ENCODE peak calls at places on chromosome X, in five cellular contexts. One of them, this sample, is unnamed.

GRCh38 chrX:14616876-14617275 is 87.5 kb downstream of the GLRA2 start:
- DNase-seq in stimulated activated CD4-positive, alpha-beta T cell treated with anti-CD3 and anti-CD28 coated beads, Interleukin-4, amount 100 ng/mL, for 48 hours: no peak
- DNase-seq in CD4-positive, alpha-beta T cell: no peak
- DNase-seq in CD8-positive, alpha-beta memory T cell: no peak
- DNase-seq in progenitor cell of endocrine pancreas: no peak
- DNase-seq in this sample: no peak

GRCh38 chrX:122770581-122770980 is 413.5 kb upstream of the GRIA3 start:
- DNase-seq in stimulated activated CD4-positive, alpha-beta T cell treated with anti-CD3 and anti-CD28 coated beads, Interleukin-4, amount 100 ng/mL, for 48 hours: no peak
- DNase-seq in CD4-positive, alpha-beta T cell: no peak
- DNase-seq in CD8-positive, alpha-beta memory T cell: no peak
- DNase-seq in progenitor cell of endocrine pancreas: no peak
- DNase-seq in this sample: no peak

GRCh38 chrX:120857240-120857639 is 18.4 kb downstream of the CT47B1 start:
- DNase-seq in stimulated activated CD4-positive, alpha-beta T cell treated with anti-CD3 and anti-CD28 coated beads, Interleukin-4, amount 100 ng/mL, for 48 hours: no peak
- DNase-seq in CD4-positive, alpha-beta T cell: no peak
- DNase-seq in CD8-positive, alpha-beta memory T cell: no peak
- DNase-seq in progenitor cell of endocrine pancreas: no peak
- DNase-seq in this sample: no peak

GRCh38 chrX:72002886-72003285 is 92.2 kb downstream of the NHSL2 start:
- DNase-seq in stimulated activated CD4-positive, alpha-beta T cell treated with anti-CD3 and anti-CD28 coated beads, Interleukin-4, amount 100 ng/mL, for 48 hours: no peak
- DNase-seq in CD4-positive, alpha-beta T cell: no peak
- DNase-seq in CD8-positive, alpha-beta memory T cell: no peak
- DNase-seq in progenitor cell of endocrine pancreas: no peak
- DNase-seq in this sample: no peak

GRCh38 chrX:73916931-73917657 is 354.1 kb downstream of the CHIC1 start:
- DNase-seq in stimulated activated CD4-positive, alpha-beta T cell treated with anti-CD3 and anti-CD28 coated beads, Interleukin-4, amount 100 ng/mL, for 48 hours: no peak
- DNase-seq in CD4-positive, alpha-beta T cell: no peak
- DNase-seq in CD8-positive, alpha-beta memory T cell: no peak
- DNase-seq in progenitor cell of endocrine pancreas: no peak
- DNase-seq in this sample: no peak

GRCh38 chrX:10677490-10677889 is 57.1 kb upstream of the MID1 start:
- DNase-seq in stimulated activated CD4-positive, alpha-beta T cell treated with anti-CD3 and anti-CD28 coated beads, Interleukin-4, amount 100 ng/mL, for 48 hours: no peak
- DNase-seq in CD4-positive, alpha-beta T cell: no peak
- DNase-seq in CD8-positive, alpha-beta memory T cell: no peak
- DNase-seq in progenitor cell of endocrine pancreas: no peak
- DNase-seq in this sample: no peak

GRCh38 chrX:499870-500364 is 113.2 kb upstream of the PPP2R3B start:
- DNase-seq in stimulated activated CD4-positive, alpha-beta T cell treated with anti-CD3 and anti-CD28 coated beads, Interleukin-4, amount 100 ng/mL, for 48 hours: no peak
- DNase-seq in CD4-positive, alpha-beta T cell: no peak
- DNase-seq in CD8-positive, alpha-beta memory T cell: no peak
- DNase-seq in progenitor cell of endocrine pancreas: no peak
- DNase-seq in this sample: no peak

GRCh38 chrX:17411189-17411588 is 36.2 kb downstream of the NHS start:
- DNase-seq in stimulated activated CD4-positive, alpha-beta T cell treated with anti-CD3 and anti-CD28 coated beads, Interleukin-4, amount 100 ng/mL, for 48 hours: no peak
- DNase-seq in CD4-positive, alpha-beta T cell: no peak
- DNase-seq in CD8-positive, alpha-beta memory T cell: no peak
- DNase-seq in progenitor cell of endocrine pancreas: no peak
- DNase-seq in this sample: no peak

GRCh38 chrX:106039920-106040319 is 1.4 kb upstream of the SERPINA7 start:
- DNase-seq in stimulated activated CD4-positive, alpha-beta T cell treated with anti-CD3 and anti-CD28 coated beads, Interleukin-4, amount 100 ng/mL, for 48 hours: no peak
- DNase-seq in CD4-positive, alpha-beta T cell: no peak
- DNase-seq in CD8-positive, alpha-beta memory T cell: no peak
- DNase-seq in progenitor cell of endocrine pancreas: no peak
- DNase-seq in this sample: no peak

GRCh38 chrX:8191022-8191421 is 20.0 kb upstream of the VCX2 start:
- DNase-seq in stimulated activated CD4-positive, alpha-beta T cell treated with anti-CD3 and anti-CD28 coated beads, Interleukin-4, amount 100 ng/mL, for 48 hours: no peak
- DNase-seq in CD4-positive, alpha-beta T cell: no peak
- DNase-seq in CD8-positive, alpha-beta memory T cell: no peak
- DNase-seq in progenitor cell of endocrine pancreas: no peak
- DNase-seq in this sample: no peak

This sample was measured in T-helper 1 cell.